ENCODE peak calls at places on chromosomes 16 and 17, in five cellular contexts. One of them, this sample, is unnamed.

GRCh38 chr16:11677451-11677951 is 9.2 kb downstream of the SNN start:
- DNase-seq in CD4-positive, alpha-beta T cell: no peak
- DNase-seq in fibroblast of mammary gland: peak; percentile 69
- DNase-seq in HFFc6: peak; percentile 38
- DNase-seq in endothelial cell: no peak
- DNase-seq in this sample: no peak

GRCh38 chr16:81680444-81681263 is 98.4 kb upstream of the PLCG2 start:
- DNase-seq in CD4-positive, alpha-beta T cell: no peak
- DNase-seq in fibroblast of mammary gland: no peak
- DNase-seq in HFFc6: no peak
- DNase-seq in endothelial cell: no peak
- DNase-seq in this sample: no peak

GRCh38 chr17:978110-979093 is 1.2 kb downstream of the NXN start:
- DNase-seq in CD4-positive, alpha-beta T cell: no peak
- DNase-seq in fibroblast of mammary gland: peak; percentile 77
- DNase-seq in HFFc6: peak; percentile 25
- DNase-seq in endothelial cell: peak; percentile 56
- DNase-seq in this sample: no peak

GRCh38 chr17:37160940-37161339 is 212.2 kb downstream of the AATF start:
- DNase-seq in CD4-positive, alpha-beta T cell: no peak
- DNase-seq in fibroblast of mammary gland: peak; percentile 69
- DNase-seq in HFFc6: peak; percentile 65
- DNase-seq in endothelial cell: no peak
- DNase-seq in this sample: peak; percentile 48

GRCh38 chr16:7755347-7755746 is 422.7 kb downstream of the RBFOX1 start:
- DNase-seq in CD4-positive, alpha-beta T cell: no peak
- DNase-seq in fibroblast of mammary gland: no peak
- DNase-seq in HFFc6: no peak
- DNase-seq in endothelial cell: no peak
- DNase-seq in this sample: no peak

GRCh38 chr17:31842416-31843381 is 16.3 kb downstream of the COPRS start:
- DNase-seq in CD4-positive, alpha-beta T cell: peak; percentile 53
- DNase-seq in fibroblast of mammary gland: peak; percentile 77
- DNase-seq in HFFc6: peak; percentile 52
- DNase-seq in endothelial cell: peak; percentile 83
- DNase-seq in this sample: peak; percentile 75

GRCh38 chr16:4323845-4324478 is 8.1 kb downstream of the GLIS2 start:
- DNase-seq in CD4-positive, alpha-beta T cell: no peak
- DNase-seq in fibroblast of mammary gland: peak; percentile 59
- DNase-seq in HFFc6: no peak
- DNase-seq in endothelial cell: peak; percentile 36
- DNase-seq in this sample: no peak

GRCh38 chr16:12703935-12704334 is 99.8 kb downstream of the CPPED1 start:
- DNase-seq in CD4-positive, alpha-beta T cell: no peak
- DNase-seq in fibroblast of mammary gland: peak; percentile 41
- DNase-seq in HFFc6: peak; percentile 22
- DNase-seq in endothelial cell: no peak
- DNase-seq in this sample: no peak

GRCh38 chr17:72749119-72749572 is 343.3 kb downstream of the SLC39A11 start:
- DNase-seq in CD4-positive, alpha-beta T cell: no peak
- DNase-seq in fibroblast of mammary gland: no peak
- DNase-seq in HFFc6: no peak
- DNase-seq in endothelial cell: no peak
- DNase-seq in this sample: no peak

GRCh38 chr17:72754513-72754912 is 338.0 kb downstream of the SLC39A11 start:
- DNase-seq in CD4-positive, alpha-beta T cell: no peak
- DNase-seq in fibroblast of mammary gland: no peak
- DNase-seq in HFFc6: no peak
- DNase-seq in endothelial cell: no peak
- DNase-seq in this sample: no peak

GRCh38 chr17:72747416-72747815 is 345.1 kb downstream of the SLC39A11 start:
- DNase-seq in CD4-positive, alpha-beta T cell: no peak
- DNase-seq in fibroblast of mammary gland: no peak
- DNase-seq in HFFc6: no peak
- DNase-seq in endothelial cell: no peak
- DNase-seq in this sample: no peak

GRCh38 chr17:72756256-72756655 is 336.2 kb downstream of the SLC39A11 start:
- DNase-seq in CD4-positive, alpha-beta T cell: no peak
- DNase-seq in fibroblast of mammary gland: no peak
- DNase-seq in HFFc6: no peak
- DNase-seq in endothelial cell: no peak
- DNase-seq in this sample: no peak

DNA sequence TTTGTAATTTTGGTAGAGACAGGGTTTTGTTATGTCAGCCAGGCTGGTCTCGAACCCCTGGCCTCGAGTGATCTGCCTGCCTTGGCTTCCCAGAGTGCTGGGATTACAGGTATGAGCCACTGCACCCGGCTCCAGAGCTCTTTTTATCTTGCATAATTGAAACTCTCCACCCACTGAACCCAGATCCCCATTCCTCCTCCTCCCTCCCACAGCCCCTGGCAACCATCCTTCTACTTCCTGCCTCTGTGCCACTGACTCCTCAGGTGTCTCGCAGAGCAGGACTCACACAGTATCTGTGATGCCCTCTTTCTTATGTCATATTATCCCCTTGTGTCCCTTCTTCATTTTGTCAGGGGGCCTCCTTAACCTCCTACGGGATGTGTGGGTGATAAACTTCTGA is 340.7 kb downstream of the SLC39A11 start:
- DNase-seq in CD4-positive, alpha-beta T cell: no peak
- DNase-seq in fibroblast of mammary gland: no peak
- DNase-seq in HFFc6: no peak
- DNase-seq in endothelial cell: no peak
- DNase-seq in this sample: no peak
- TF ChIP-seq CTCF in CD4-positive, alpha-beta T cell: no peak
- TF ChIP-seq CTCF in fibroblast of mammary gland: no peak
- TF ChIP-seq CTCF in HFFc6: no peak
- TF ChIP-seq CTCF in endothelial cell: no peak
- TF ChIP-seq CTCF in this sample: no peak

DNA sequence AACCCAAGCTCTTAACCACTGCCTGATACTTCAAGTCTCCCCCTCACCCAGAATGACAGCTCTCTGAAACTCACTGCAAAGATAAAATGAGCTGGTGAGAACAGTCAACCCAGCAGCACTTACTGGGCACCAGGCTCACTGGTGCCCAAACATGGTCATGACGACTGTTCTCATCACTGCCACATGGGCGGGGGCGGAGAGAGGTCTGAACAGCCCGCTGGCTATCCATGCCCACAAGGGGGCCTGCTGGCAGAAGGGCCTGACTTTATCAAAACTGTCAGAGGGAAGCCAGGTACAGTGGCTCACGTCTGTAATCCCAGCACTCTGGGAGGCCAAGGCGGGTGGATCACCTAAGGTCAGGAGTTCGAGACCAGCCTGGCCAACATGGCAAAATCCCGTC is 4.0 kb downstream of the MYBBP1A start:
- DNase-seq in CD4-positive, alpha-beta T cell: no peak
- DNase-seq in fibroblast of mammary gland: peak; percentile 20
- DNase-seq in HFFc6: no peak
- DNase-seq in endothelial cell: peak; percentile 24
- DNase-seq in this sample: no peak
- TF ChIP-seq CTCF in CD4-positive, alpha-beta T cell: no peak
- TF ChIP-seq CTCF in fibroblast of mammary gland: no peak
- TF ChIP-seq CTCF in HFFc6: peak; percentile 50
- TF ChIP-seq CTCF in endothelial cell: peak; percentile 24
- TF ChIP-seq CTCF in this sample: no peak

DNA sequence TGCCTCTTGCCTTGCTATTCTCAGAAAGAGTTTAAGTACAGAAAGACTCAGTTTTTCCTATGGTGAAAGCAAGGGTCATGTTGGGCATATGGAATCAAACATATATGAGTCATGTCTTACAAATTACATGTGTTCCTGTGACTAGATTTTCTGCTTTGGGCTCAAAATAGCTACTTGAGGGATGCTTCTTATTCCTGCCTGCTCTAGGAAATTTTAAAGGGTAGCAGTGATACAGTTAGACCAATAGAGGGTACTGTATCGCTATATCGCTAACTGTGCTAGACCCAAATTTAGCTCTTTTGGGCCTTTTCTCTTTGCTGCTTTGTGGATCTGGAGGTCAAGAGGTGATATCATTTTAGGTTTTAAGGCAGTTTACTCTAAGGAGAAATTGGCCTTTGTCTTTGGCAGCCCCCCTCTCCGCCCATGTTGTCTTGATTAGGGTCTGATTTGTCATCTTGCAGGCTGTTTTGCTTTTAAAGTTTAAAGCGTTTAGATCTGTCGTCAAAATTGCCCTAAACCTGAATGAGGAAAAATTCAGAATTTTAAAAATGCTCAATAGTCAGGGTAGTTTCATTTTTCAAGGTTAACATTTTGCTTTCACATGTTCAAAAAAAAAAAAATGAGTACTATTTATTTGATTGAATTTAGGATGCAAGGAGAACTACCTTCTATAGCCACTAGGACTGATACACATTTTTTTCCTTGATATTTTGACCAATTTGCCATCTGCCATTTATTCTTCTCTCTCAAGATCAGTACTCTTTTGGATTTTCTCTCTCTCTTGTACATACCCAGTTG is 8.8 kb downstream of the NFATC3 start:
- DNase-seq in CD4-positive, alpha-beta T cell: no peak
- DNase-seq in fibroblast of mammary gland: peak; percentile 80
- DNase-seq in HFFc6: peak; percentile 55
- DNase-seq in endothelial cell: no peak
- DNase-seq in this sample: no peak
- TF ChIP-seq CTCF in CD4-positive, alpha-beta T cell: peak; percentile 75
- TF ChIP-seq CTCF in fibroblast of mammary gland: peak; percentile 86
- TF ChIP-seq CTCF in HFFc6: peak; percentile 72
- TF ChIP-seq CTCF in endothelial cell: peak; percentile 86
- TF ChIP-seq CTCF in this sample: peak; percentile 7

GRCh38 chr17:63039899-63040602 is 74.0 kb downstream of the TANC2 start:
- DNase-seq in CD4-positive, alpha-beta T cell: no peak
- DNase-seq in fibroblast of mammary gland: peak; percentile 76
- DNase-seq in HFFc6: peak; percentile 22
- DNase-seq in endothelial cell: no peak
- DNase-seq in this sample: peak; percentile 41
- TF ChIP-seq CTCF in CD4-positive, alpha-beta T cell: no peak
- TF ChIP-seq CTCF in fibroblast of mammary gland: no peak
- TF ChIP-seq CTCF in HFFc6: no peak
- TF ChIP-seq CTCF in endothelial cell: no peak
- TF ChIP-seq CTCF in this sample: no peak

GRCh38 chr16:70467113-70467512 is 12.7 kb downstream of the FCSK start:
- DNase-seq in CD4-positive, alpha-beta T cell: no peak
- DNase-seq in fibroblast of mammary gland: no peak
- DNase-seq in HFFc6: no peak
- DNase-seq in endothelial cell: no peak
- DNase-seq in this sample: no peak
- TF ChIP-seq CTCF in CD4-positive, alpha-beta T cell: no peak
- TF ChIP-seq CTCF in fibroblast of mammary gland: no peak
- TF ChIP-seq CTCF in HFFc6: no peak
- TF ChIP-seq CTCF in endothelial cell: no peak
- TF ChIP-seq CTCF in this sample: no peak

GRCh38 chr17:83067718-83068261 is 11.6 kb upstream of the METRNL start:
- DNase-seq in CD4-positive, alpha-beta T cell: no peak
- DNase-seq in fibroblast of mammary gland: no peak
- DNase-seq in HFFc6: peak; percentile 21
- DNase-seq in endothelial cell: no peak
- DNase-seq in this sample: no peak
- TF ChIP-seq CTCF in CD4-positive, alpha-beta T cell: no peak
- TF ChIP-seq CTCF in fibroblast of mammary gland: no peak
- TF ChIP-seq CTCF in HFFc6: peak; percentile 22
- TF ChIP-seq CTCF in endothelial cell: no peak
- TF ChIP-seq CTCF in this sample: no peak

DNA sequence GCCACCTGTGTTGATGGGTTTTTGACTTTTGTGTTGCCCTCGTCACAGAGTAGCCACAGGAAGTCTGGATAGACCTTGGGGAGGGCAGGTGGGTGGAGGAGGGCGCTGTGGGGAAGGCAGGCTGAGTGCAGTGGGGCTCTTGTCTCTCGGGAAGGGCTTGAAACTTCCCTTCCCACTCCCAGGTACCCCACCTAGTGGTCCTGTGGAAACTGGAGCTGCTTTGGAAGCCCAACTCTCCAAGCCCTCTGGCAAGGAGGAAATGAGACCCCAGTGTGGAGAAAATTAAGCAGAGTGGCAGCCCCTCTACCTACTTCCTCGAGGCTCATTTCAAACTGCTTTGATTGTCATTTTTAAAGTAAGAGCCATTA is 9.2 kb downstream of the CA5A start:
- DNase-seq in CD4-positive, alpha-beta T cell: no peak
- DNase-seq in fibroblast of mammary gland: no peak
- DNase-seq in HFFc6: no peak
- DNase-seq in endothelial cell: no peak
- DNase-seq in this sample: no peak
- TF ChIP-seq CTCF in CD4-positive, alpha-beta T cell: no peak
- TF ChIP-seq CTCF in fibroblast of mammary gland: no peak
- TF ChIP-seq CTCF in HFFc6: no peak
- TF ChIP-seq CTCF in endothelial cell: no peak
- TF ChIP-seq CTCF in this sample: no peak